ENCODE peak calls at places on chromosomes 11 and 22, in five cellular contexts. N is cardiac muscle cell, Y is IMR-90, C is A549, T is GM23338. G is an unnamed sample.

GRCh38 chr11:132734217-132734616 is 798.1 kb downstream of the OPCML start:
- DNase-seq in N (peak), Y (peak), C (no peak), T (no peak), G (no peak)

GRCh38 chr11:86119062-86119461 is 50.2 kb upstream of the PICALM start:
- DNase-seq in N (no peak), Y (no peak), C (no peak), T (no peak), G (no peak)

GRCh38 chr22:41638124-41638523 is 17.0 kb downstream of the XRCC6 start:
- DNase-seq in N (no peak), Y (no peak), C (peak), T (no peak), G (no peak)

GRCh38 chr22:32044913-32045312 is 1.9 kb downstream of the SLC5A1 start:
- DNase-seq in N (no peak), Y (no peak), C (no peak), T (no peak), G (peak)

GRCh38 chr11:121757480-121758125 is 304.8 kb upstream of the SORL1-AS1 start:
- DNase-seq in N (no peak), Y (no peak), C (no peak), T (peak), G (no peak)

GRCh38 chr11:2795491-2795991 is 90.0 kb downstream of the CDKN1C start:
- DNase-seq in N (no peak), Y (no peak), C (no peak), T (no peak), G (no peak)

GRCh38 chr11:20022363-20023081 is 137.8 kb downstream of the DBX1 start:
- DNase-seq in N (peak), Y (peak), C (peak), T (peak), G (no peak)

GRCh38 chr11:57513911-57514537 is 1.5 kb downstream of the SLC43A1 start:
- DNase-seq in N (peak), Y (peak), C (no peak), T (peak), G (peak)

GRCh38 chr11:125933030-125933813 is 12.6 kb upstream of the VSIG10L2 start:
- DNase-seq in N (no peak), Y (no peak), C (no peak), T (peak), G (no peak)
- H3K4me3 ChIP-seq in N (no peak), Y (no peak), C (no peak), T (no peak), G (no peak)

GRCh38 chr11:325796-326591 is 5.3 kb upstream of the IFITM3 start:
- DNase-seq in N (no peak), Y (no peak), C (no peak), T (no peak), G (no peak)

GRCh38 chr11:327581-327923 is 6.9 kb upstream of the IFITM3 start:
- DNase-seq in N (no peak), Y (no peak), C (no peak), T (no peak), G (no peak)

GRCh38 chr11:326592-326841 is 5.9 kb upstream of the IFITM3 start:
- DNase-seq in N (no peak), Y (no peak), C (no peak), T (no peak), G (no peak)

GRCh38 chr11:328012-328411 is 7.4 kb upstream of the IFITM3 start:
- DNase-seq in N (no peak), Y (no peak), C (no peak), T (no peak), G (no peak)

GRCh38 chr11:326842-327580 is 6.4 kb upstream of the IFITM3 start:
- DNase-seq in N (peak), Y (peak), C (no peak), T (no peak), G (peak)
- H3K4me3 ChIP-seq in N (no peak), Y (no peak), C (no peak), T (no peak), G (no peak)

GRCh38 chr11:16978021-16978370 is 36.2 kb downstream of the PLEKHA7 start:
- DNase-seq in N (no peak), Y (no peak), C (no peak), T (no peak), G (no peak)

GRCh38 chr11:16979708-16980622 is 34.2 kb downstream of the PLEKHA7 start:
- DNase-seq in N (no peak), Y (no peak), C (no peak), T (no peak), G (no peak)

GRCh38 chr11:16973565-16973964 is 40.6 kb downstream of the PLEKHA7 start:
- DNase-seq in N (no peak), Y (no peak), C (no peak), T (no peak), G (no peak)

GRCh38 chr11:16977136-16978020 is 36.8 kb downstream of the PLEKHA7 start:
- DNase-seq in N (no peak), Y (no peak), C (no peak), T (no peak), G (peak)

GRCh38 chr11:16976360-16976759 is 37.9 kb downstream of the PLEKHA7 start:
- DNase-seq in N (no peak), Y (no peak), C (no peak), T (no peak), G (no peak)
- H3K4me3 ChIP-seq in N (no peak), Y (no peak), C (no peak), T (no peak), G (no peak)

DNA sequence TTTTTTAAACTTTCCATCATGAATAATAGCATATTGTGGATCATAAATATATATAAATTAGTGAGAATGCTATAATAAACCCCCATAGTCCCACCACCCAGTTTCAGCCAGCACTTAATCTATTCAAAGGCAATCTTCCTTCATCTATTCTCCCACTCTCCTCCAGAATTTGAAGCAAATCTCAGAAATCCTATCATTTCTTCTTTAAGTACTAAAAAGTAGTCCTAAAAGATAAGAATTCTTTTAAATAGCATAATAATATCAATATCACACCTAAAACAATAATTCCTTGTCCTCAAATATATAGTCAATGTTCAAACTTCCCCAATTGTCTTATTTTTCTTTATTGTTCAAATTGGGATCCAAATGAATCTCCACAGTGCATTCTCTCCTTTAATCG is 24.6 kb upstream of the ROBO3 start:
- DNase-seq in N (no peak), Y (no peak), C (no peak), T (no peak), G (no peak)
- H3K4me3 ChIP-seq in N (no peak), Y (no peak), C (no peak), T (no peak), G (no peak)

GRCh38 chr11:15649371-15650104 is 534.8 kb downstream of the INSC start:
- DNase-seq in N (peak), Y (peak), C (no peak), T (no peak), G (no peak)

GRCh38 chr11:15653191-15653590 is 538.5 kb downstream of the INSC start:
- DNase-seq in N (no peak), Y (no peak), C (no peak), T (no peak), G (peak)

GRCh38 chr11:15651033-15651432 is 536.3 kb downstream of the INSC start:
- DNase-seq in N (no peak), Y (no peak), C (no peak), T (peak), G (no peak)

GRCh38 chr11:15651782-15652181 is 537.1 kb downstream of the INSC start:
- DNase-seq in N (peak), Y (no peak), C (no peak), T (no peak), G (no peak)

DNA sequence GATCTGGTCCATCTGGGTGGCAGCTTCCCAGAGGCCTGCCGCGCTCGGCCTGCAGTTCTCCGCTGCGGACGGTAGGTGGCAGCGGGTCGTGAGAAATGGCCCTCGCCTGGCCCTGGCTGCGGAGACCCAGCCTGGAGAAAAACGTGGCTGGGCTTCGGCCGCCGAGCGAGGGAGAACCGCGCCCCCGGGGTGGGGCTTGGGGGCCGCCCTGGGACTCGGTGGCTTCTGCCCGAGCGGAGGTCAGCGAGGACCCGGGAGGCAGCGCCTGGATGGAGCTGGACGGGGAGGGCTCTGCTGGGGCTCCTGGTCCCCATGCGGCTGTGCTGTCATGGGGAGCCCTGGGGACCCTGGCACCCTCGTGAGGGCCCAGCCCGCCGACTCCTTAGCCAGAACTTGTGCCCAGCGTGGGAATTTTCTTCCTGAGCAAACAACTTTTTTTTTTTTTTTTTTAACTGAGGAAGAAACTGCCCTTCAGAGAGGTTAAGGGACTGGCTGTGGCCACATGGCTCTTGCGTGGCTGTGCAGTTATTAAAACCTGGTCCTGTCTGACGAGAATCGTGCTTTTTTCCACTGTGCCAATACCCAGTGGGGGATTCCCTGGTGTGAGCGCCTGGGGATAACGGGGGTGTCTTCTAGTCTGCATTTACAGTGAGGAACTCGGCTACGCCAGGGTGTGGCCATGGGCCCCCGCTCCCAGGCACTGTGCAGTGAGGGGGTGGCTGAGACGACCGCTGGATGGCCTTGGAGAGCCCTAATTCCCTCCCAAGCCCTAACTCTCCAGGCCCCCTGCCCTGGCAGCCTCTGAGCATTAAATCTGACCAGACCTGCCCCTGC is 535.6 kb downstream of the INSC start:
- DNase-seq in N (peak), Y (peak), C (peak), T (peak), G (peak)
- H3K4me3 ChIP-seq in N (no peak), Y (peak), C (peak), T (peak), G (peak)

DNA sequence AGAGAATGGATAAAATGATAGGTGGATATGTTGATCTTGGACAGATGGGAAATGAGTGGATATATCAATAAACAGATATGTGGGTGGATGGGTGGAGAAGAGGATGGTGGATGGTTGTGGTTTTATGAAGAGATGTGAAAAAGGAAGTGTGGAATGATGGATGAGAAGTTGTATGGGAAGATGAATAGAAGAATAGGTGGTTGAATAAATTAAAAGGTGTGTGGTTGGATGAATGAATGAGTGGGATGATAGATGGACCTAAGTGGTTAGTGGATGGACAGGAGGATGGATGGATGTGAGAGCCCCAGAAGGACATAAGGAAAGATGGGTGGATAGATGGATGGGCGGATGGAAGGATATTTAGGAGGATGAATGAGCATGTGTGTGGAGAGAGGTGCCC is 913 bp upstream of the CD44 start:
- DNase-seq in N (no peak), Y (no peak), C (no peak), T (no peak), G (no peak)
- H3K4me3 ChIP-seq in N (no peak), Y (peak), C (peak), T (peak), G (no peak)

DNA sequence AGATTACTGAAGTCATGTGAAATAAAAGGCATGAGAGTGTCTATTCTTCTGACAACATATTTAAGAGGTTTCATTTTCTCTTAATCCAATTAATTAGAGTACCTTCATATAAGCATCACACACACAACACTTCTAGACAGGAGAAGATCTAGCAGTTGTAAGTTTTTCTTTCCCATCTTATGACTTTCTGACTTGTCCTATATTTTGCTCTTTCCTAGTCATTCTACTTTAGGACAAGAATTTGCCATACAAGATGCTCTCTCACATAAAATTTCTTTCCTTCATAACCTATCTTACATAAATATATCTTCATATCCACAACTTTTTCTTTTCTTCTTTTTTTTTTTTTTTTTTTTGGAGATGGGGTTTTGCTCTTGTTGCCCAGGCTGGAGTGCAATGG is 118.3 kb upstream of the SERPIND1 start:
- DNase-seq in N (no peak), Y (no peak), C (no peak), T (no peak), G (no peak)
- H3K4me3 ChIP-seq in N (no peak), Y (no peak), C (no peak), T (no peak), G (no peak)

GRCh38 chr11:27719575-27719925 is 19.3 kb upstream of the BDNF start:
- DNase-seq in N (no peak), Y (no peak), C (no peak), T (peak), G (no peak)
- H3K4me3 ChIP-seq in N (peak), Y (peak), C (peak), T (peak), G (no peak)

DNA sequence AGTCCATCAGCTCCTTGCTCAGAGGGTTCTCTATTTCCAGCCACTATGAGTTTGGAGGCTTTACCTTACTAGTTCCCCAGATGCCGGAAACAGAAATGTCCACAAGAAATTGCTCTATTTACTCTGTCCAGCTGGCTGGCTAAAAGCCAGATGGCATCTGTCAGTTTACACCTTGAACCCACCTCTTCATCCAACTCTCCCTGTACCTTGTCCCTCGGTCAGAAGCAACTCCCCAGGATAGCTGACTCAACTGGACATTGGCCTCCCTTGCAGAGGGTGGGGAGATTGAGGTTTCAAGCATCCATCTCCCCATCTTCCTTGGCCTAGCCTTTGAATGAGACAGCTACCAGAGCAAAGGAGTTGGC is 1.7 kb downstream of the C2CD2L start:
- DNase-seq in N (no peak), Y (no peak), C (no peak), T (no peak), G (peak)
- H3K4me3 ChIP-seq in N (no peak), Y (peak), C (no peak), T (peak), G (no peak)